ENCODE peak calls at places on chromosomes 6 and 20, in six cellular contexts. C is H9, K is IMR-90, D is mesendoderm, T is neuronal stem cell, N is H1. H is an unnamed sample.

GRCh38 chr6:163311830-163312229 is 102.7 kb upstream of the QKI start:
- DNase-seq in C (no peak), K (no peak), D (no peak), T (no peak), N (no peak), H (peak)

GRCh38 chr6:162119349-162119748 is 608.2 kb downstream of the PRKN start:
- DNase-seq in C (no peak), K (no peak), D (peak), T (no peak), N (no peak), H (no peak)

GRCh38 chr6:86500035-86500434 is 437.3 kb upstream of the HTR1E start:
- DNase-seq in C (no peak), K (no peak), D (peak), T (no peak), N (no peak), H (no peak)

GRCh38 chr20:47456952-47457724 is 44.5 kb upstream of the NCOA3 start:
- DNase-seq in C (no peak), K (peak), D (no peak), T (no peak), N (no peak), H (peak)

GRCh38 chr6:158205220-158205944 is 37.2 kb downstream of the GTF2H5 start:
- DNase-seq in C (peak), K (no peak), D (peak), T (no peak), N (no peak), H (no peak)

GRCh38 chr20:41617059-41617921 is 887 bp downstream of the CHD6 start:
- DNase-seq in C (peak), K (peak), D (peak), T (peak), N (no peak), H (peak)

GRCh38 chr6:122109075-122109474 is 290.4 kb upstream of the HSF2 start:
- DNase-seq in C (no peak), K (no peak), D (no peak), T (no peak), N (no peak), H (no peak)

GRCh38 chr6:25387483-25387882 is 108.3 kb downstream of the CARMIL1 start:
- DNase-seq in C (no peak), K (no peak), D (no peak), T (no peak), N (no peak), H (no peak)

GRCh38 chr6:168906251-168906845 is 347.3 kb downstream of the THBS2 start:
- DNase-seq in C (no peak), K (no peak), D (peak), T (no peak), N (no peak), H (no peak)
- H3K4me2 ChIP-seq in C (no peak), K (no peak), D (no peak), T (no peak), N (no peak), H (no peak)

DNA sequence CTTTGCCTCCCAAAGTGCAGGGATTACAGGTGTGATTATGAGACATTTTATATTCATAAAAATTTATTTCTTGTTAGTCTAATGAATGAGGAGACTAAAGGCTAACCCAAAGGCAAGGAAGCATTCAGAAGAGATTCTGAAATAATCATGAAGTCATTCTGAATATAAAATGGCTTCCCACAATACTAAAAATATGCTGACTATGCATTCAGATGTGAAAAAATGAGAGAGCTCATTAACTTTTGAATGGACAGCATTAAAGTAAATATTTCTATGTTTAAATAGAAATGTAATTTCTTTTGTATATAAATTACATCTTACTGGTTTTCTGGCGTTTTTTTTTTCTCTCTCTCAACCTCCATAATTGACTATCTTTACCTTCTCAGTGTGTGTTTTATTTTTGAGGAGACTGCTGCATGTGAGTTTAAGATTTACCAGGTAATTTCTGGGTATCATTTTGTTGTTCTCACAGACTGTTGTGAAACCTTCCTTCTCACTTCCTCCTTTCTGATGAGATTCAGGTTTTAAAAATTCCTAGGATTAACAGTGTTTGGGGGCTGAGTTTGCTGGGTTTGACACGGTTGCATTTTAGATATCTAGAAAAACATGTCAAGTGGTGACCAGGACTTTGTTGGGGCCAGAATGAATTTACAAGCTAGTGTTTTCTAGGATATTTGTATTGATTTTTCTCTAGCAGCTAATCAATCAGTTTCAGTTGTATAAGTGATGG is 316.6 kb downstream of the CDKAL1 start:
- DNase-seq in C (no peak), K (no peak), D (no peak), T (no peak), N (no peak), H (no peak)
- H2BK15ac ChIP-seq in C (no peak), K (no peak), D (no peak), T (no peak), N (no peak), H (no peak)

GRCh38 chr6:42989923-42990322 is 5.6 kb downstream of the PPP2R5D start:
- DNase-seq in C (no peak), K (no peak), D (no peak), T (no peak), N (no peak), H (no peak)
- H3K27ac ChIP-seq in C (no peak), K (no peak), D (no peak), T (no peak), N (no peak), H (no peak)

GRCh38 chr6:90645634-90646033 is 58.8 kb upstream of the MAP3K7 start:
- DNase-seq in C (no peak), K (no peak), D (no peak), T (no peak), N (no peak), H (no peak)
- H3K4me2 ChIP-seq in C (no peak), K (no peak), D (no peak), T (no peak), N (no peak), H (no peak)

GRCh38 chr20:17556842-17557674 is 12.8 kb upstream of the DSTN start:
- DNase-seq in C (peak), K (peak), D (no peak), T (no peak), N (no peak), H (no peak)

GRCh38 chr20:17557675-17558006 is 12.2 kb upstream of the DSTN start:
- DNase-seq in C (no peak), K (peak), D (no peak), T (no peak), N (no peak), H (peak)

GRCh38 chr20:17558154-17558940 is 11.5 kb upstream of the DSTN start:
- DNase-seq in C (peak), K (peak), D (peak), T (no peak), N (no peak), H (peak)

GRCh38 chr20:17558941-17559304 is 11.0 kb upstream of the DSTN start:
- DNase-seq in C (no peak), K (no peak), D (no peak), T (no peak), N (no peak), H (no peak)

GRCh38 chr20:17555106-17555505 is 14.8 kb upstream of the DSTN start:
- DNase-seq in C (no peak), K (no peak), D (no peak), T (no peak), N (no peak), H (no peak)
- H2BK15ac ChIP-seq in C (no peak), K (no peak), D (no peak), T (no peak), N (no peak), H (no peak)

GRCh38 chr20:3901028-3901746 is 12.0 kb downstream of the PANK2 start:
- DNase-seq in C (no peak), K (peak), D (no peak), T (no peak), N (no peak), H (no peak)
- H3K27ac ChIP-seq in C (no peak), K (peak), D (no peak), T (no peak), N (no peak), H (no peak)

GRCh38 chr20:61701401-61701800 is 364.3 kb downstream of the TAF4 start:
- DNase-seq in C (no peak), K (no peak), D (no peak), T (no peak), N (no peak), H (no peak)
- H3K4me2 ChIP-seq in C (no peak), K (no peak), D (no peak), T (no peak), N (no peak), H (no peak)

GRCh38 chr20:20226554-20226953 is 141.3 kb upstream of the INSM1 start:
- DNase-seq in C (no peak), K (no peak), D (no peak), T (no peak), N (no peak), H (no peak)
- H2BK15ac ChIP-seq in C (no peak), K (no peak), D (no peak), T (no peak), N (no peak), H (no peak)

DNA sequence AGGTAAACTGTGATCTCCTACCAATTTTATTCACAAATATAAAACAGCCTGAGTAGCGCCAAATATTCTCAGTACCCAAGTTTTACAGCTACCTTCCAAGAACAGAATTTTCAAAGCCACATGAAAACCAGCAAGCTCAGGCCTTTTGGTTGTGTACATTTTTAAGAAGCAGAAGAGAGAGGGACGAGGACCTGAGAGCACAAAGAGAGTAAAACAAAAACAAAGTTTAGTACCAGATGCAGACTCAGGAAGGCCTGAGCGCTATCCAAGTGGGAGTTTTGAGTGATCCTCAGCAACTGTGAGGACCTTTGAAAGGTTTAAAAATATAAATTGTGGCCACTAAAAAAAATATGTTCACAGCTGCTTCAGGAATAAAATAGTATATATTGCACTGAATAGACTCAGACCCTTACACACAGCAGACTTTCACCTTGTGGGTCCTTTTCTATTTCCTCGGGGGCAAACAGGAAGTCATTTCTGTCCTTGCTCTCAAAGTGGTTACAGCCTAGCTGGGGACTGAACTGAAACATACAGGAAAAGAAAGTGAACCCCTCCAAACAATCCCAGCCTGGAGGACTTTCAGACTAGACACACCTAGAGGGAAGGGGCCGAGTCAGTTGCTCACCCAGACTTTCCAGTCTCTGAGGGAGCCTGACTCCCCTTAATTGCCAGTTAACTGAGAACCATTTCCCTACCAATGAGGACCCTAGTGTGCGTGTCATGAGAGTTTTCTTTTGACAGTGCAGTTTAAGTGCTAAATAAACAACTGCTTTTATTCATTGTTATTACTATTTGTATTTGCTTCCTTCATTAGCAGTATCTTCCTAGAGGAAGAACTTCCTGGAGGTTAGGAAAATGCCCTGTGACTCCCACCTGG is 48.5 kb upstream of the NT5E start:
- DNase-seq in C (no peak), K (no peak), D (no peak), T (no peak), N (no peak), H (no peak)
- H3K27ac ChIP-seq in C (no peak), K (peak), D (no peak), T (no peak), N (no peak), H (peak)

GRCh38 chr6:16737389-16737788 is 23.9 kb downstream of the ATXN1 start:
- DNase-seq in C (no peak), K (peak), D (peak), T (no peak), N (no peak), H (peak)
- H3K4me2 ChIP-seq in C (no peak), K (peak), D (no peak), T (no peak), N (no peak), H (no peak)